ENCODE peak calls at places on chromosomes 16 and 17, in four cellular contexts. J is A549, D is K562, V is GM12878. L is an unnamed sample.

GRCh38 chr17:19683117-19683516 is 33.3 kb downstream of the SLC47A2 start:
- DNase-seq in V (no peak), J (no peak), D (no peak), L (no peak)

GRCh38 chr16:88331989-88332920 is 50.5 kb upstream of the ZNF469 start:
- DNase-seq in D (no peak), V (no peak), J (peak; percentile 95), L (no peak)

GRCh38 chr16:86294535-86294934 is 215.8 kb upstream of the FOXF1 start:
- DNase-seq in D (no peak), V (no peak), J (no peak), L (no peak)

GRCh38 chr16:83470406-83470805 is 337.4 kb upstream of the HSBP1 start:
- DNase-seq in J (no peak), V (no peak), D (no peak), L (no peak)

GRCh38 chr16:88390760-88391496 is 8.2 kb downstream of the ZNF469 start:
- DNase-seq in J (no peak), V (no peak), D (no peak), L (no peak)

GRCh38 chr16:74710401-74710800 is 9.7 kb upstream of the MLKL start:
- DNase-seq in D (no peak), J (no peak), V (no peak), L (no peak)

GRCh38 chr17:81666092-81666341 is 388 bp downstream of the OXLD1 start:
- DNase-seq in V (no peak), D (no peak), J (no peak), L (peak; percentile 36)

GRCh38 chr16:89191901-89192184 is 8.5 kb downstream of the SLC22A31 start:
- DNase-seq in J (no peak), V (no peak), D (no peak), L (no peak)

GRCh38 chr16:17369441-17369951 is 101.3 kb downstream of the XYLT1 start:
- DNase-seq in V (peak; percentile 53), J (no peak), D (no peak), L (no peak)

DNA sequence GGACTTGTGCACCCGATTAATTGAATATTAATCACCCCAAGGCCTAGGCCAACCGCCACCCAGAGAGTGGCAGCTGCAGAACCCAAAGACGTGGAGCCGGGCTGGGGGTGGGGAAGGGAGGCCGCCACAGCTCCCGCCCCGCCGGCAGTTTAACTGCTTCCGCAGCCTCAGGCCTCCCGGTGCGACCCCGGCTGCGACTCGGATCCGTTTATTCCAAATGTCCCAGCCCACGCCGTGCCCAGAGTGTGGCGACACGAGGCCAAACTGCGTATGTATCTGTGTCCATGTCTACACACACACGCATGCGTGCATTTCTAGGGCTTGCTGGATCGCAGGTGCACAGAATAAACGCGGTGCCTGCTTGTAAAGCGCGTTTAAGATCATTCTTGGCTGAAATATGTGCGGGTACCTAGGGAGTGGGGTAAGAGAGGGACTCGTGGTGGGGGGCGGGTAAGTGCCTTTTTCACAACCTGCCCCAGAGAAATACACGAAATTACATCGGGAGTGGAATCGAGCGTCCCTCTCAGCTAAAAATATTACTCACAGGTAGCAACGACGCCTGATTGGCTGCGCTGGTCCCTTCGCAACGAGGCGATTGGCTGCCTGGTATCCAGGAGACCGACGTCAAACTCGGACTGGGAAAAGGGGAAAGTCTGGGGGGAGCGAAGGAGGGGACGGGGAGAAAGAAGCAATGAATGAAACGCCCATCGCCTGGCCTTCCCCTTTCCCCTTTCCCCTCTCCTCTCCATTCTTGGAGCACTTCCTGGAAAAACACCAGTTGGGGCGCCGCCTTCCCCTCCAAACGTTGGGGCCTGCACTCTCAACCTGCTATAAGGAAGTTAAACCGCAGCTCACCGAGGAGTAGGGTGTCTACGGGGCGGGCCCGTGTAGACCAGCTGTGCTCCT is 1.0 kb upstream of the TOB1 start:
- DNase-seq in V (peak; percentile 88), D (peak; percentile 90), J (peak; percentile 99), L (peak; percentile 95)
- TF ChIP-seq REST in V (no peak), D (no peak), J (no peak), L (peak; percentile 47)

DNA sequence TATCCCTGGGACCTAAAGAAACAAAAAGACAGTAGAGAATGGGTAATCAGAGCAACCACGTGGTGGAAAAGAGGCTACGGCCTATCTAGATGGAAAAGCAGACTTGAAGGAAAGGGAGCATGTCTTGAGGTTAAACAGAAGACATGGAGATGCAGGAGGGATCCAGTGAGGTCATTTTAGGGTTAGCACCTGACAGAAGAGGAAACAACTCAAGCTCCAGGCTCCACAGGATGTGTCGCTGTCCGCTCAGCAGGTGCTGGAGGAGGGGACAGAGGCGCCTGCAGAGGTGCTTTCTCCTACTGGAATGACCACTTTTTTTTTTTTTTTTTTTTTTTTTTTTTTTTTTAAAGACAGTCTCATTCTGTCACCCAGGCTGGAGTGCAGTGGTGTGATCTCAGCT is 47.5 kb upstream of the CLEC3A start:
- DNase-seq in J (no peak), V (no peak), D (no peak), L (no peak)
- TF ChIP-seq CHD4 in J (no peak), V (no peak), D (no peak), L (no peak)

DNA sequence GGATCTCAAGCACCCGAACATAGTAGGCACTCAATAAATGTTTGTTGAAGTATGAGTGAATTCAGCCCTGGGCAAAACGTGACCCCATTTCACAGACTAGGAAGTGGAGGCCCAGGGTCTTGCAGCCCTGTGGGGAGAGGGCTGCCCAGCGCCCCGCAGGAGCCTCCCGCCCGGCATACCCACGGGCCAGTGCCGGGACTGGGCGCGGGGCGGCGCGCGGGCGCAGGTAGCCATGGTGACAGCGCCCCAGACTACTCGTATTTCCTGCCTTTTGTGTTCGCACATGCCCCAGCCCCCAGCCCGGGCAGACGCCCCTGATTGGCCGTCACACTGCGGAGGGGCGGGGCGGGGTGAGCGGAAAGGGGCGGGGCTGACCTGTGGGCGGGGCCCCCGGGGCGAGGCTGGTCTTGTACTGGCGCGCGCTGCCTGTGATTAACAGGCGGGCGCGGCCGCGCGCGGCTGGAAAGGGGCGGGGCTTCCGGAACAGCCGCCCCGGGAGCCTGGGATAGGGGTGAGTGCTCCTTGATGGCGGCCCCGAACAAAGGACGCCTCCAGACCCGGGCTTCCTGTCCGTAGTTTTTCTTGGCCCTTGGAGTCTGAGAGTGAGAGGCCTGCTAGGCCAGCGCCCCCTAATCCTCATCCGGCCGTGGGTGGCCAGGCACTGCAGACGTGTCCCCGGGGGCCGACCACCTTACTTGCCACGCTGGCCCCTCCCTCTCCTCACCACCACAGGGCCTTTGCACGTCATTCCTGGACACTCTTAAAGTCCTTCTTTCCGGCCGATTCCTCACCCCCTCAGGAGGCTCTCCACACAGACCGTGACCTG is 71.0 kb downstream of the RAI1 start:
- DNase-seq in V (peak; percentile 74), J (peak; percentile 99), D (peak; percentile 95), L (peak; percentile 91)
- TF ChIP-seq REST in V (no peak), J (no peak), D (no peak), L (no peak)

DNA sequence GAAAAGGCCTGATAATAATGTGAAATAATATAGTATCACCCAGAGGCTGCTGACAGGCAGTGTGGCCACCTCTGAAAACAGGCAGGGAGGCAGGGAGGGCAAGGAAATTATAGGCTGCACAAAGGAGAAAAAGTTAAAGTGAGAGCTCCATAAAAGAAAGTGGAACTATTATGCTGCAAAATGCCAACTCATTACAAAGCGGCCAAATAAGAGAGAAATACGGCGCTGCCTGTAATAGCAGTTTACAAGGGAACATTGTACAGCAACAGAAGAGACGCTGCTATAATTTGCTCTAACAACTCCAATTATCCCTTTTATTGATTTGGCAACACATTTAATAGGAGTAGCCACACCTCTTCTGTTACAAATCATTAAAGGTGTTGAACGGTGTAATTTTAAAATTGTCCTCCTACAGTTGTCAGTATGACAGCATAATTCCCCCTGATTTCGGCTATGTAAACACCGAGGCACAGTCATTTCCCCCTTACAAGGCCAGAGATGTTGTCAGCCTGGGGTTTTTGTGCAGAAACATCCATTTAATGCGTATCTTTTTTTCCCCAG is 120.3 kb downstream of the MRM1 start:
- DNase-seq in V (no peak), J (no peak), D (no peak), L (no peak)
- TF ChIP-seq CHD4 in V (no peak), J (no peak), D (no peak), L (no peak)

DNA sequence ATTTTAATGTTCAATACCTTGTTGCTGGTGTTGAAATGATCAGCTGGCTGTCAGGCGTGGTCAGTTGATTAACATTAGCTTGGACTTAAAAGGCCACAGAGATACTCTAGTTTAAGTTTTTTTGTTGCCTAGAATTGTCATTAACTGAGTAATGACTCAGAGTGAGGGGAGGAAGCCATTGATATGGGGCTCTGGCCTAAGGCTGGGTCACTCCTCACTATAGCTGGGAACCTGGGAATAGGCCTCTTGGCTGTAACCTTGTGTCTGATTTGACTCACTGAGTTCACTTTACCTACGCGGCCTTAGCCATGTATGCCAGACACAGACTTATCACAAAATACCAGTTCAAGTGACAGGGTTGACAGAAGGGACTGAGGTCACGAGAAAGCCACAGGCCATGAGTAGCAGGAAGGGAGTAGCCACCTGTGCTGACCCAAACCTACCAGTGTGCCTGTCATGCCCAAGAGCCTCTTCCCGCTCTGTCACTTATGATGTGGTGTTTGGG is 37.9 kb upstream of the ADCY7 start:
- DNase-seq in V (no peak), D (peak; percentile 31), J (no peak), L (no peak)
- TF ChIP-seq REST in V (no peak), D (no peak), J (no peak), L (no peak)

DNA sequence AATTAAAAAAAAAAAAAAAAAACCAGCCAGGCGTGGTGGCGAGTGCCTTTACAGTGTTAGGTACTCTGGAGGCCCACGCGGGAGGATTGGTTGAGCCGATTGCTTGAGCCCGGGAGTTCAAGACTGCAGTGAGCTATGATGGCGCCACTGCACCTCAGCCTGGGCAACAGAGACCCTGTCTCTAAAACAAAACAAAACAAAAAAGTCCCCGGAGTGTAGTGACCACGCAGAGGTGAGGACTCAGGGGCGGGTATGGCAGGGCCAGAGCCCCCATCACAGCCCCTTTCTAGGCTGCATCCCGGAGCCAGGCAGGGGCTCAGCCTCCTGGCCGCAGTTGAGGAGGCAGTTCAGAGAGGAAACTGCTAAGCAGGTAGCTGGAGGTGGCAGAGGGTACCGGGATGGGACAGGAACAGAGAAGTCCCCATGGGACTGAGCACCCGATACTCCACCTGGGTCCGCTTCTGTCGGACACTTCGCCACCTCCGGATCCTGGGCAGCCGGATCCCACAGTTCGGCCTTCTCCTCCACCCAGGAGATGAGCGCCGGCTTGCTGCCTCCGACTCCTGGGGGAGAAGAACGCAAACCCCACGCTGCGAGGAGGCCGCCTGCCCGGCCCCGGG is 800 bp downstream of the ZNF747 start:
- DNase-seq in D (peak; percentile 27), J (no peak), V (no peak), L (no peak)
- TF ChIP-seq CHD4 in D (no peak), J (no peak), V (no peak), L (no peak)

GRCh38 chr16:29835926-29836325 is 15.7 kb downstream of the MVP start:
- DNase-seq in V (no peak), J (no peak), D (no peak), L (no peak)
- TF ChIP-seq REST in V (no peak), J (no peak), D (no peak), L (no peak)